ENCODE peak calls at places on chromosomes 13 and 19, in eight cellular contexts. One of them, this sample, is unnamed.

GRCh38 chr19:14061081-14061749 is 661 bp downstream of the PALM3 start:
- DNase-seq in astrocyte of the cerebellum: no peak
- DNase-seq in lung: no peak
- DNase-seq in CD4-positive, CD25-positive, alpha-beta regulatory T cell: no peak
- DNase-seq in astrocyte: peak
- DNase-seq in upper lobe of right lung: no peak
- DNase-seq in A549: no peak
- DNase-seq in transverse colon: no peak
- DNase-seq in this sample: no peak

GRCh38 chr13:79406597-79406908 is 498 bp upstream of the RBM26 start:
- DNase-seq in transverse colon: no peak
- DNase-seq in A549: no peak
- DNase-seq in upper lobe of right lung: no peak
- DNase-seq in lung: no peak
- DNase-seq in astrocyte: no peak
- DNase-seq in astrocyte of the cerebellum: no peak
- DNase-seq in CD4-positive, CD25-positive, alpha-beta regulatory T cell: no peak
- DNase-seq in this sample: no peak

GRCh38 chr19:9323557-9323918 is 441 bp upstream of the ZNF559 start:
- DNase-seq in astrocyte of the cerebellum: no peak
- DNase-seq in CD4-positive, CD25-positive, alpha-beta regulatory T cell: peak
- DNase-seq in transverse colon: peak
- DNase-seq in A549: peak
- DNase-seq in upper lobe of right lung: peak
- DNase-seq in astrocyte: peak
- DNase-seq in lung: peak
- DNase-seq in this sample: peak

GRCh38 chr19:46116121-46116520 is 8.4 kb downstream of the IGFL3 start:
- DNase-seq in upper lobe of right lung: no peak
- DNase-seq in CD4-positive, CD25-positive, alpha-beta regulatory T cell: no peak
- DNase-seq in astrocyte of the cerebellum: peak
- DNase-seq in astrocyte: peak
- DNase-seq in lung: no peak
- DNase-seq in A549: no peak
- DNase-seq in transverse colon: no peak
- DNase-seq in this sample: no peak

GRCh38 chr13:97727991-97728390 is 225.5 kb upstream of the IPO5 start:
- DNase-seq in astrocyte: no peak
- DNase-seq in transverse colon: no peak
- DNase-seq in astrocyte of the cerebellum: no peak
- DNase-seq in CD4-positive, CD25-positive, alpha-beta regulatory T cell: no peak
- DNase-seq in upper lobe of right lung: no peak
- DNase-seq in A549: no peak
- DNase-seq in lung: no peak
- DNase-seq in this sample: no peak

GRCh38 chr13:73924607-73925006 is 209.6 kb downstream of the KLF12 start:
- DNase-seq in A549: no peak
- DNase-seq in lung: no peak
- DNase-seq in astrocyte: no peak
- DNase-seq in upper lobe of right lung: no peak
- DNase-seq in transverse colon: no peak
- DNase-seq in astrocyte of the cerebellum: no peak
- DNase-seq in CD4-positive, CD25-positive, alpha-beta regulatory T cell: peak
- DNase-seq in this sample: no peak

GRCh38 chr19:41872775-41873647 is 4.1 kb upstream of the CD79A start:
- DNase-seq in astrocyte: peak
- DNase-seq in transverse colon: peak
- DNase-seq in astrocyte of the cerebellum: peak
- DNase-seq in lung: peak
- DNase-seq in A549: peak
- DNase-seq in upper lobe of right lung: peak
- DNase-seq in CD4-positive, CD25-positive, alpha-beta regulatory T cell: peak
- DNase-seq in this sample: peak

GRCh38 chr19:43789029-43789428 is 8.3 kb upstream of the KCNN4 start:
- DNase-seq in CD4-positive, CD25-positive, alpha-beta regulatory T cell: no peak
- DNase-seq in lung: no peak
- DNase-seq in upper lobe of right lung: no peak
- DNase-seq in astrocyte: peak
- DNase-seq in A549: no peak
- DNase-seq in transverse colon: no peak
- DNase-seq in astrocyte of the cerebellum: no peak
- DNase-seq in this sample: peak

GRCh38 chr13:76856141-76856571 is 30.0 kb downstream of the KCTD12 start:
- DNase-seq in transverse colon: no peak
- DNase-seq in astrocyte: peak
- DNase-seq in upper lobe of right lung: no peak
- DNase-seq in A549: no peak
- DNase-seq in lung: no peak
- DNase-seq in astrocyte of the cerebellum: peak
- DNase-seq in CD4-positive, CD25-positive, alpha-beta regulatory T cell: peak
- DNase-seq in this sample: no peak

GRCh38 chr19:51668167-51668566 is 21.5 kb upstream of the SIGLEC14 start:
- DNase-seq in astrocyte: no peak
- DNase-seq in astrocyte of the cerebellum: no peak
- DNase-seq in upper lobe of right lung: no peak
- DNase-seq in CD4-positive, CD25-positive, alpha-beta regulatory T cell: no peak
- DNase-seq in A549: no peak
- DNase-seq in transverse colon: no peak
- DNase-seq in lung: no peak
- DNase-seq in this sample: no peak

GRCh38 chr13:49690133-49690989 is 925 bp downstream of the EBPL start:
- DNase-seq in upper lobe of right lung: no peak
- DNase-seq in transverse colon: peak
- DNase-seq in astrocyte of the cerebellum: no peak
- DNase-seq in CD4-positive, CD25-positive, alpha-beta regulatory T cell: peak
- DNase-seq in lung: no peak
- DNase-seq in A549: peak
- DNase-seq in astrocyte: peak
- DNase-seq in this sample: no peak

GRCh38 chr13:43388282-43389034 is 365.1 kb downstream of the DNAJC15 start:
- DNase-seq in astrocyte of the cerebellum: no peak
- DNase-seq in lung: no peak
- DNase-seq in transverse colon: no peak
- DNase-seq in A549: no peak
- DNase-seq in upper lobe of right lung: no peak
- DNase-seq in CD4-positive, CD25-positive, alpha-beta regulatory T cell: no peak
- DNase-seq in astrocyte: no peak
- DNase-seq in this sample: no peak

GRCh38 chr19:38248421-38248820 is 7.8 kb downstream of the PPP1R14A start:
- DNase-seq in A549: no peak
- DNase-seq in astrocyte: no peak
- DNase-seq in lung: no peak
- DNase-seq in upper lobe of right lung: no peak
- DNase-seq in CD4-positive, CD25-positive, alpha-beta regulatory T cell: no peak
- DNase-seq in astrocyte of the cerebellum: no peak
- DNase-seq in transverse colon: no peak
- DNase-seq in this sample: no peak

GRCh38 chr13:73481877-73482445 is 423.2 kb downstream of the KLF5 start:
- DNase-seq in transverse colon: no peak
- DNase-seq in lung: no peak
- DNase-seq in astrocyte of the cerebellum: no peak
- DNase-seq in upper lobe of right lung: no peak
- DNase-seq in astrocyte: no peak
- DNase-seq in A549: no peak
- DNase-seq in CD4-positive, CD25-positive, alpha-beta regulatory T cell: no peak
- DNase-seq in this sample: no peak

GRCh38 chr19:12834418-12834943 is at the start of gene RTBDN:
- DNase-seq in lung: no peak
- DNase-seq in CD4-positive, CD25-positive, alpha-beta regulatory T cell: no peak
- DNase-seq in astrocyte of the cerebellum: no peak
- DNase-seq in transverse colon: no peak
- DNase-seq in astrocyte: no peak
- DNase-seq in upper lobe of right lung: no peak
- DNase-seq in A549: no peak
- DNase-seq in this sample: peak

GRCh38 chr19:18010149-18010548 is 2.2 kb downstream of the ARRDC2 start:
- DNase-seq in transverse colon: no peak
- DNase-seq in astrocyte of the cerebellum: no peak
- DNase-seq in astrocyte: no peak
- DNase-seq in CD4-positive, CD25-positive, alpha-beta regulatory T cell: no peak
- DNase-seq in A549: no peak
- DNase-seq in upper lobe of right lung: no peak
- DNase-seq in lung: no peak
- DNase-seq in this sample: no peak

GRCh38 chr19:18009412-18010066 is 1.6 kb downstream of the ARRDC2 start:
- DNase-seq in transverse colon: no peak
- DNase-seq in astrocyte of the cerebellum: no peak
- DNase-seq in astrocyte: peak
- DNase-seq in lung: no peak
- DNase-seq in CD4-positive, CD25-positive, alpha-beta regulatory T cell: no peak
- DNase-seq in A549: no peak
- DNase-seq in upper lobe of right lung: no peak
- DNase-seq in this sample: no peak

GRCh38 chr19:18007939-18008673 is at the start of gene ARRDC2:
- DNase-seq in astrocyte of the cerebellum: peak
- DNase-seq in upper lobe of right lung: peak
- DNase-seq in lung: peak
- DNase-seq in CD4-positive, CD25-positive, alpha-beta regulatory T cell: peak
- DNase-seq in transverse colon: peak
- DNase-seq in A549: no peak
- DNase-seq in astrocyte: peak
- DNase-seq in this sample: no peak

GRCh38 chr19:18007605-18007938 is 398 bp upstream of the ARRDC2 start:
- DNase-seq in A549: no peak
- DNase-seq in astrocyte: no peak
- DNase-seq in upper lobe of right lung: no peak
- DNase-seq in lung: no peak
- DNase-seq in CD4-positive, CD25-positive, alpha-beta regulatory T cell: no peak
- DNase-seq in transverse colon: no peak
- DNase-seq in astrocyte of the cerebellum: no peak
- DNase-seq in this sample: no peak

DNA sequence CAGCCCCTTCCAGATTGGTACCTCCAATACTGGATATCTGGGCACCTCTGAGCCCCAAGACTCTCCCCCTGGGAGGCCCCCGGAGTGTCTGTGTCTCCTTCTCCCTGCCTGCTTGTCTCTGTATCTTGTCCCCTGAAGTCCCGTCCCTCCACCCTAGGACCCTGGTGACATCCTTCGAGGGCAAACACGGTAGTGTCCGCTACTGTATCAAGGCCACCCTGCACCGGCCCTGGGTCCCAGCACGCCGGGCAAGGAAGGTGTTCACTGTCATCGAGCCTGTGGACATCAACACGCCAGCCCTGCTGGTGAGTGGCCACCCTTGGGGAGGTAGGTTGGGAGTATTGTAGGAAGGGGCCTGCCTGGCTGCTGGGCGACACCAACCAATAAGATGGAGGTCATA is 844 bp downstream of the ARRDC2 start:
- DNase-seq in CD4-positive, CD25-positive, alpha-beta regulatory T cell: no peak
- DNase-seq in transverse colon: no peak
- DNase-seq in lung: no peak
- DNase-seq in astrocyte of the cerebellum: no peak
- DNase-seq in upper lobe of right lung: no peak
- DNase-seq in astrocyte: no peak
- DNase-seq in A549: no peak
- DNase-seq in this sample: no peak
- H3K4me3 ChIP-seq in CD4-positive, CD25-positive, alpha-beta regulatory T cell: peak
- H3K4me3 ChIP-seq in transverse colon: no peak
- H3K4me3 ChIP-seq in lung: peak
- H3K4me3 ChIP-seq in astrocyte of the cerebellum: no peak
- H3K4me3 ChIP-seq in upper lobe of right lung: peak
- H3K4me3 ChIP-seq in astrocyte: no peak
- H3K4me3 ChIP-seq in A549: no peak
- H3K4me3 ChIP-seq in this sample: no peak

DNA sequence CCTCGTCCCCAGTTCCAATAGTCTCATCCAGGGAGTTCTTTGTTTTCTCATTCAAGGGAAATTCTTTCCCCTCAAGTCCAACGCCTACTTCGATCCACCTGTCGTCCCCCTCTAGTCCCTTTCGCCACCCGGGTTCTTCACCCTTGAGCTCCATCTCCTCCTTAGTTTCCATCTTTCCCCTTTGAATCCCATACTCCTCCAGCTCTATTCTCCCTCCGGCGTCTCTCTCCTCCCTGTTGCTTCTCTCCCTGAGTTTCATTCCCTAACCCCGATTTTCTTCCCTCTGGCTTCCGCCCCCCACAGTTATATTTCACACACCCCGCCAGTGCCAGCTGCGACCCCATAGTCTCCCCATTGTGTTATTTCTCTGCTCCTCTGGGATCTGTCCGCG is 628 bp upstream of the SLC17A7 start:
- DNase-seq in transverse colon: no peak
- DNase-seq in astrocyte of the cerebellum: no peak
- DNase-seq in A549: no peak
- DNase-seq in astrocyte: no peak
- DNase-seq in upper lobe of right lung: no peak
- DNase-seq in CD4-positive, CD25-positive, alpha-beta regulatory T cell: no peak
- DNase-seq in lung: no peak
- DNase-seq in this sample: no peak
- H3K4me3 ChIP-seq in transverse colon: no peak
- H3K4me3 ChIP-seq in astrocyte of the cerebellum: no peak
- H3K4me3 ChIP-seq in A549: peak
- H3K4me3 ChIP-seq in astrocyte: no peak
- H3K4me3 ChIP-seq in upper lobe of right lung: peak
- H3K4me3 ChIP-seq in CD4-positive, CD25-positive, alpha-beta regulatory T cell: no peak
- H3K4me3 ChIP-seq in lung: no peak
- H3K4me3 ChIP-seq in this sample: peak

GRCh38 chr19:45075215-45076028 is 856 bp downstream of the ZNF296 start:
- DNase-seq in upper lobe of right lung: peak
- DNase-seq in A549: peak
- DNase-seq in lung: peak
- DNase-seq in astrocyte of the cerebellum: no peak
- DNase-seq in CD4-positive, CD25-positive, alpha-beta regulatory T cell: peak
- DNase-seq in transverse colon: peak
- DNase-seq in astrocyte: no peak
- DNase-seq in this sample: peak

GRCh38 chr19:45078390-45079062 is 534 bp upstream of the GEMIN7 start:
- DNase-seq in upper lobe of right lung: no peak
- DNase-seq in A549: no peak
- DNase-seq in astrocyte of the cerebellum: no peak
- DNase-seq in lung: no peak
- DNase-seq in transverse colon: no peak
- DNase-seq in astrocyte: no peak
- DNase-seq in CD4-positive, CD25-positive, alpha-beta regulatory T cell: no peak
- DNase-seq in this sample: no peak

GRCh38 chr19:45076029-45076850 is at the start of gene ZNF296:
- DNase-seq in astrocyte of the cerebellum: no peak
- DNase-seq in lung: peak
- DNase-seq in upper lobe of right lung: peak
- DNase-seq in CD4-positive, CD25-positive, alpha-beta regulatory T cell: peak
- DNase-seq in A549: peak
- DNase-seq in transverse colon: peak
- DNase-seq in astrocyte: no peak
- DNase-seq in this sample: peak

GRCh38 chr19:45079063-45079910 is at the start of gene GEMIN7:
- DNase-seq in astrocyte: peak
- DNase-seq in upper lobe of right lung: peak
- DNase-seq in astrocyte of the cerebellum: no peak
- DNase-seq in transverse colon: peak
- DNase-seq in CD4-positive, CD25-positive, alpha-beta regulatory T cell: peak
- DNase-seq in lung: peak
- DNase-seq in A549: peak
- DNase-seq in this sample: peak

GRCh38 chr19:45076851-45077730 is 813 bp upstream of the ZNF296 start:
- DNase-seq in A549: no peak
- DNase-seq in upper lobe of right lung: no peak
- DNase-seq in CD4-positive, CD25-positive, alpha-beta regulatory T cell: no peak
- DNase-seq in astrocyte: no peak
- DNase-seq in lung: no peak
- DNase-seq in transverse colon: peak
- DNase-seq in astrocyte of the cerebellum: no peak
- DNase-seq in this sample: no peak
- H3K4me3 ChIP-seq in A549: peak
- H3K4me3 ChIP-seq in upper lobe of right lung: peak
- H3K4me3 ChIP-seq in CD4-positive, CD25-positive, alpha-beta regulatory T cell: peak
- H3K4me3 ChIP-seq in astrocyte: peak
- H3K4me3 ChIP-seq in lung: no peak
- H3K4me3 ChIP-seq in transverse colon: no peak
- H3K4me3 ChIP-seq in astrocyte of the cerebellum: peak
- H3K4me3 ChIP-seq in this sample: peak

GRCh38 chr13:112058519-112058873 is 8.5 kb upstream of the SOX1 start:
- DNase-seq in astrocyte: no peak
- DNase-seq in lung: no peak
- DNase-seq in CD4-positive, CD25-positive, alpha-beta regulatory T cell: no peak
- DNase-seq in A549: no peak
- DNase-seq in transverse colon: no peak
- DNase-seq in astrocyte of the cerebellum: no peak
- DNase-seq in upper lobe of right lung: no peak
- DNase-seq in this sample: no peak
- H3K4me3 ChIP-seq in astrocyte: no peak
- H3K4me3 ChIP-seq in lung: no peak
- H3K4me3 ChIP-seq in CD4-positive, CD25-positive, alpha-beta regulatory T cell: no peak
- H3K4me3 ChIP-seq in A549: no peak
- H3K4me3 ChIP-seq in transverse colon: no peak
- H3K4me3 ChIP-seq in astrocyte of the cerebellum: no peak
- H3K4me3 ChIP-seq in upper lobe of right lung: no peak
- H3K4me3 ChIP-seq in this sample: no peak

This sample was measured in HAP-1.